ENCODE peak calls at places on chromosomes 7 and 10, in ten cellular contexts. J is PC-9; O is left ventricle myocardium inferior; Y is colonic mucosa; E is pancreas; X is CD8-positive, alpha-beta T cell; M is endothelial cell; B is foreskin keratinocyte; T is HFF-Myc; P is GM06990. I is an unnamed sample.

GRCh38 chr7:150405584-150406310 is 26.6 kb downstream of the ZNF775 start:
- DNase-seq in J (no peak), O (no peak), Y (peak), E (peak), X (peak), M (peak), B (no peak), T (no peak), P (peak), I (no peak)

GRCh38 chr7:73833251-73833919 is 2.6 kb downstream of the CLDN4 start:
- DNase-seq in J (peak), O (no peak), Y (peak), E (peak), X (no peak), M (no peak), B (no peak), T (no peak), P (no peak), I (no peak)

GRCh38 chr7:123675092-123675473 is 19.4 kb downstream of the LMOD2 start:
- DNase-seq in J (no peak), O (no peak), Y (no peak), E (no peak), X (no peak), M (no peak), B (no peak), T (no peak), P (no peak), I (no peak)

GRCh38 chr10:77899080-77899477 is 27.5 kb downstream of the DLG5 start:
- DNase-seq in J (peak), O (no peak), Y (peak), E (no peak), X (no peak), M (no peak), B (peak), T (peak), P (no peak), I (no peak)

GRCh38 chr10:110141747-110142625 is 65.4 kb upstream of the MXI1 start:
- DNase-seq in J (no peak), O (peak), Y (no peak), E (peak), X (no peak), M (no peak), B (no peak), T (no peak), P (no peak), I (no peak)

GRCh38 chr7:37784015-37784414 is 64.4 kb upstream of the NME8 start:
- DNase-seq in J (no peak), O (no peak), Y (no peak), E (no peak), X (no peak), M (no peak), B (no peak), T (no peak), P (peak), I (no peak)

GRCh38 chr10:48206470-48207250 is 67.8 kb downstream of the FRMPD2 start:
- DNase-seq in J (no peak), O (no peak), Y (no peak), E (no peak), X (no peak), M (no peak), B (peak), T (no peak), P (no peak), I (no peak)

GRCh38 chr7:99714171-99714570 is 20.8 kb downstream of the CYP3A7 start:
- DNase-seq in J (no peak), O (no peak), Y (no peak), E (no peak), X (no peak), M (no peak), B (no peak), T (no peak), P (no peak), I (no peak)

GRCh38 chr7:131932271-131932670 is 375.8 kb upstream of the PODXL start:
- DNase-seq in J (no peak), O (no peak), Y (no peak), E (no peak), X (no peak), M (no peak), B (no peak), T (no peak), P (no peak), I (no peak)

GRCh38 chr7:3065724-3066143 is 22.1 kb upstream of the CARD11 start:
- DNase-seq in J (peak), O (no peak), Y (peak), E (peak), X (peak), M (peak), B (no peak), T (no peak), P (no peak), I (no peak)

GRCh38 chr10:43263551-43264323 is 3.1 kb downstream of the RASGEF1A start:
- DNase-seq in J (peak), O (no peak), Y (no peak), E (peak), X (no peak), M (no peak), B (no peak), T (no peak), P (no peak), I (no peak)

GRCh38 chr7:37957236-37957970 is 37.0 kb downstream of the EPDR1 start:
- DNase-seq in J (no peak), O (no peak), Y (no peak), E (no peak), X (no peak), M (no peak), B (no peak), T (no peak), P (no peak), I (no peak)

GRCh38 chr7:102431617-102432298 is 1.6 kb upstream of the ORAI2 start:
- DNase-seq in J (no peak), O (no peak), Y (peak), E (no peak), X (peak), M (no peak), B (no peak), T (no peak), P (peak), I (no peak)

GRCh38 chr7:106222545-106222944 is 62.2 kb downstream of the NAMPT start:
- DNase-seq in J (no peak), O (no peak), Y (no peak), E (no peak), X (no peak), M (no peak), B (no peak), T (no peak), P (no peak), I (no peak)

GRCh38 chr7:39071116-39071515 is 93.4 kb downstream of the POU6F2 start:
- DNase-seq in J (no peak), O (no peak), Y (no peak), E (no peak), X (no peak), M (no peak), B (no peak), T (no peak), P (no peak), I (no peak)

GRCh38 chr7:48518092-48518491 is 346.8 kb downstream of the ABCA13 start:
- DNase-seq in J (no peak), O (no peak), Y (no peak), E (no peak), X (no peak), M (no peak), B (no peak), T (no peak), P (no peak), I (no peak)

GRCh38 chr10:101995451-101996063 is 60.4 kb downstream of the ARMH3 start:
- DNase-seq in J (peak), O (no peak), Y (no peak), E (no peak), X (no peak), M (no peak), B (no peak), T (no peak), P (no peak), I (no peak)

GRCh38 chr10:30059209-30060107 is at the start of gene JCAD:
- DNase-seq in J (peak), O (peak), Y (peak), E (peak), X (peak), M (peak), B (no peak), T (no peak), P (peak), I (peak)

GRCh38 chr7:116786791-116787443 is 75.5 kb upstream of the CAPZA2 start:
- DNase-seq in J (no peak), O (no peak), Y (no peak), E (no peak), X (no peak), M (peak), B (no peak), T (no peak), P (peak), I (no peak)

GRCh38 chr7:99473315-99473596 is 566 bp downstream of the ZNF789 start:
- DNase-seq in J (peak), O (no peak), Y (peak), E (peak), X (no peak), M (no peak), B (peak), T (peak), P (no peak), I (peak)

GRCh38 chr7:120053390-120053961 is 219.5 kb upstream of the KCND2 start:
- DNase-seq in J (peak), O (no peak), Y (no peak), E (no peak), X (no peak), M (no peak), B (no peak), T (no peak), P (no peak), I (no peak)

GRCh38 chr7:29102554-29103151 is 43.7 kb downstream of the CPVL start:
- DNase-seq in J (peak), O (peak), Y (peak), E (peak), X (no peak), M (peak), B (no peak), T (peak), P (no peak), I (no peak)

GRCh38 chr7:94251-94801 is 98.0 kb upstream of the FAM20C start:
- DNase-seq in J (no peak), O (no peak), Y (no peak), E (no peak), X (no peak), M (no peak), B (no peak), T (no peak), P (no peak), I (no peak)

GRCh38 chr7:130276796-130277762 is 10.4 kb downstream of the CPA2 start:
- DNase-seq in J (no peak), O (no peak), Y (no peak), E (no peak), X (no peak), M (no peak), B (peak), T (no peak), P (no peak), I (no peak)

GRCh38 chr10:1127629-1128028 is 71.4 kb downstream of the WDR37 start:
- DNase-seq in J (no peak), O (no peak), Y (peak), E (no peak), X (no peak), M (no peak), B (no peak), T (no peak), P (no peak), I (no peak)

GRCh38 chr10:70810967-70811366 is 4.8 kb upstream of the SGPL1 start:
- DNase-seq in J (no peak), O (no peak), Y (no peak), E (no peak), X (no peak), M (no peak), B (no peak), T (no peak), P (no peak), I (no peak)

GRCh38 chr7:93902777-93903423 is 3.5 kb upstream of the GNGT1 start:
- DNase-seq in J (no peak), O (no peak), Y (peak), E (no peak), X (no peak), M (peak), B (no peak), T (no peak), P (no peak), I (no peak)

GRCh38 chr7:28941633-28942032 is 16.5 kb downstream of the TRIL start:
- DNase-seq in J (no peak), O (no peak), Y (no peak), E (no peak), X (no peak), M (no peak), B (no peak), T (no peak), P (no peak), I (no peak)

GRCh38 chr7:107327986-107328569 is 141.8 kb upstream of the GPR22 start:
- DNase-seq in J (peak), O (no peak), Y (no peak), E (no peak), X (no peak), M (no peak), B (peak), T (no peak), P (no peak), I (no peak)

GRCh38 chr10:122265896-122266295 is 5.2 kb upstream of the BTBD16 start:
- DNase-seq in J (no peak), O (no peak), Y (no peak), E (no peak), X (no peak), M (no peak), B (no peak), T (no peak), P (no peak), I (no peak)

GRCh38 chr7:17234398-17235021 is 63.9 kb upstream of the AHR start:
- DNase-seq in J (peak), O (no peak), Y (peak), E (no peak), X (peak), M (no peak), B (peak), T (peak), P (peak), I (no peak)
- TF ChIP-seq CTCF in J (no peak), O (no peak), Y (no peak), E (no peak), X (no peak), M (no peak), B (peak), T (no peak), P (no peak), I (no peak)

DNA sequence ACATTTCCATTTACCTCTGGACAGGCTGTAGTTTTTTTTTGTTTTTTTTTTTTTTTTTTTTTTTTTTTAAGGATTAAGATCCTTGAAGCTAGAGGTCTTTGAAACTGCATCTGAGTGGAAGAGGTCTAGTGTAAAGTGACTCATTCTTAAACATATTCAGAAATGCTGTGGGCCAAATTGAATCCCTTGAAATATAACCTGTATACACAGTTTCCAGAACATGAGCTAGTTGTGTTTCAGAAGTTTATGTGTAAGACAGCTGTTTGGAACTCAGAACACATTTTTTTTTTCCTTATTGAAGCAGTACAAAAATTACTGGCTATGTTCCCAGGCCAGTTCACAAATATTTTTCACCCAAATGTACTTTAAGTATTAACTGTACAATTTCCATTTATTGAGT is 67.9 kb downstream of the PPP1R9A start:
- DNase-seq in J (no peak), O (no peak), Y (no peak), E (no peak), X (no peak), M (no peak), B (no peak), T (no peak), P (no peak), I (no peak)
- TF ChIP-seq CTCF in J (no peak), O (no peak), Y (no peak), E (no peak), X (no peak), M (no peak), B (no peak), T (no peak), P (no peak), I (no peak)

GRCh38 chr7:22196429-22196828 is 160.5 kb downstream of the RAPGEF5 start:
- DNase-seq in J (no peak), O (no peak), Y (no peak), E (no peak), X (no peak), M (no peak), B (no peak), T (no peak), P (no peak), I (no peak)

GRCh38 chr7:22194633-22195273 is 162.2 kb downstream of the RAPGEF5 start:
- DNase-seq in J (no peak), O (no peak), Y (no peak), E (no peak), X (no peak), M (no peak), B (no peak), T (no peak), P (no peak), I (no peak)

GRCh38 chr7:22200238-22200637 is 156.7 kb downstream of the RAPGEF5 start:
- DNase-seq in J (no peak), O (no peak), Y (no peak), E (no peak), X (no peak), M (no peak), B (no peak), T (no peak), P (no peak), I (no peak)

GRCh38 chr7:22195402-22195801 is 161.6 kb downstream of the RAPGEF5 start:
- DNase-seq in J (no peak), O (no peak), Y (no peak), E (no peak), X (no peak), M (no peak), B (no peak), T (no peak), P (no peak), I (no peak)

GRCh38 chr7:22197376-22197775 is 159.6 kb downstream of the RAPGEF5 start:
- DNase-seq in J (no peak), O (no peak), Y (no peak), E (no peak), X (no peak), M (no peak), B (no peak), T (no peak), P (no peak), I (no peak)
- TF ChIP-seq CTCF in J (no peak), O (no peak), Y (no peak), E (no peak), X (no peak), M (no peak), B (no peak), T (no peak), P (no peak), I (no peak)

GRCh38 chr7:127799535-127800305 is 147.7 kb downstream of the SND1 start:
- DNase-seq in J (no peak), O (no peak), Y (no peak), E (no peak), X (no peak), M (no peak), B (no peak), T (no peak), P (no peak), I (no peak)
- TF ChIP-seq CTCF in J (no peak), O (no peak), Y (no peak), E (no peak), X (no peak), M (no peak), B (no peak), T (no peak), P (no peak), I (no peak)

GRCh38 chr7:1597791-1598190 is 28.0 kb upstream of the PSMG3 start:
- DNase-seq in J (no peak), O (no peak), Y (no peak), E (no peak), X (no peak), M (no peak), B (no peak), T (no peak), P (no peak), I (no peak)

GRCh38 chr7:1598286-1598685 is 28.5 kb upstream of the PSMG3 start:
- DNase-seq in J (no peak), O (no peak), Y (no peak), E (no peak), X (no peak), M (no peak), B (no peak), T (no peak), P (no peak), I (no peak)

GRCh38 chr7:1597361-1597760 is 27.5 kb upstream of the PSMG3 start:
- DNase-seq in J (no peak), O (no peak), Y (no peak), E (no peak), X (no peak), M (no peak), B (no peak), T (no peak), P (no peak), I (no peak)

GRCh38 chr7:1599571-1600395 is 30.0 kb upstream of the PSMG3 start:
- DNase-seq in J (no peak), O (no peak), Y (no peak), E (peak), X (no peak), M (no peak), B (no peak), T (no peak), P (no peak), I (no peak)

DNA sequence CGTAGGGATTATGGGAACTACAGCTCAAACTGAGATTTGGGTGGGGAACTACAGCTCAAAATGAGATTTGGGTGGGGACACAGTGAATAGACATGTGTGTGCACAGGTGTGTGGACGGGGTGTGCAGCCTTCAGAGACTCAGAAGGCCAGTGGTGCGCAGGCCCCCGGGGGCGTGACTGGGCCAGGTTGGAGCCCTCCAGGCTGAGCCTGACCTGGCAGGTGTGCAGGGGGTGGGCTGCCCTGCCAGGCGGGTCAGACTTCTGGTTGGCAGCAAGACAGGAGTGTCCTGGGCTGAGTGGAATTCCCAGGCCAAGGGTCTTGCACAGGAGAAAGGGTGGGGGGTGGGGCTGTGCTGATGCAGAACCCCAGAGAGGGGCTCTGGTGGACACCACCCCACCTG is 29.1 kb upstream of the PSMG3 start:
- DNase-seq in J (no peak), O (no peak), Y (no peak), E (no peak), X (no peak), M (no peak), B (no peak), T (no peak), P (no peak), I (no peak)
- TF ChIP-seq CTCF in J (no peak), O (no peak), Y (no peak), E (no peak), X (no peak), M (no peak), B (no peak), T (no peak), P (no peak), I (no peak)